ENCODE peak calls at places on chromosomes 16 and 17, in ten cellular contexts. Y is ovary, Q is tibial nerve, G is heart left ventricle, H is body of pancreas, E is suprapubic skin, S is IMR-90, T is breast epithelium, R is A549, V is sigmoid colon. K is an unnamed sample.

GRCh38 chr16:86484240-86484639 is 26.1 kb upstream of the FOXF1 start:
- DNase-seq in G (no peak), V (no peak), E (no peak), S (no peak), Q (no peak), Y (no peak), T (no peak), R (no peak), H (no peak), K (no peak)

GRCh38 chr17:40841246-40841645 is 18.8 kb upstream of the KRT10 start:
- DNase-seq in G (no peak), Q (no peak), R (no peak), S (no peak), H (no peak), E (no peak), Y (no peak), T (no peak), V (no peak), K (no peak)

GRCh38 chr17:4295686-4296085 is 31.9 kb upstream of the ANKFY1 start:
- DNase-seq in H (no peak), G (no peak), T (no peak), Q (no peak), V (no peak), Y (no peak), R (no peak), E (no peak), S (no peak), K (no peak)

GRCh38 chr17:42639484-42640474 is 19.3 kb upstream of the TUBG2 start:
- DNase-seq in V (no peak), Q (no peak), R (no peak), G (no peak), Y (no peak), T (no peak), S (no peak), E (no peak), H (no peak), K (no peak)

GRCh38 chr17:80168371-80168770 is 1.5 kb upstream of the CARD14 start:
- DNase-seq in E (no peak), G (no peak), R (no peak), H (no peak), S (no peak), Y (no peak), Q (no peak), V (no peak), T (no peak), K (no peak)

GRCh38 chr16:10206215-10206614 is 24.0 kb upstream of the GRIN2A start:
- DNase-seq in Q (no peak), E (no peak), H (no peak), S (no peak), V (no peak), Y (no peak), T (no peak), G (no peak), R (no peak), K (no peak)

GRCh38 chr17:27741361-27741861 is 58.9 kb downstream of the NOS2 start:
- DNase-seq in T (no peak), E (no peak), Y (no peak), S (peak; percentile 10), Q (no peak), G (no peak), H (no peak), R (no peak), V (no peak), K (no peak)

GRCh38 chr17:3590231-3590630 is 19.0 kb downstream of the TRPV1 start:
- DNase-seq in R (no peak), S (no peak), Y (no peak), G (no peak), T (no peak), H (no peak), Q (no peak), E (no peak), V (no peak), K (no peak)

GRCh38 chr17:36529121-36529520 is 5.5 kb downstream of the MYO19 start:
- DNase-seq in V (no peak), E (peak; percentile 6), R (no peak), Y (no peak), S (peak; percentile 75), G (no peak), Q (no peak), H (no peak), T (no peak), K (no peak)

GRCh38 chr17:67079481-67079880 is 35.1 kb downstream of the CACNG1 start:
- DNase-seq in Y (no peak), G (no peak), S (no peak), R (no peak), V (no peak), H (no peak), Q (no peak), T (no peak), E (no peak), K (no peak)

GRCh38 chr17:17367931-17368330 is 64.8 kb downstream of the NT5M start:
- DNase-seq in Y (no peak), R (no peak), E (no peak), H (no peak), G (peak; percentile 57), S (peak; percentile 26), T (no peak), Q (no peak), V (no peak), K (no peak)

GRCh38 chr16:51153275-51153991 is 2.4 kb upstream of the SALL1 start:
- DNase-seq in R (no peak), T (no peak), G (no peak), S (no peak), E (no peak), Q (no peak), H (no peak), V (no peak), Y (peak; percentile 46), K (no peak)

DNA sequence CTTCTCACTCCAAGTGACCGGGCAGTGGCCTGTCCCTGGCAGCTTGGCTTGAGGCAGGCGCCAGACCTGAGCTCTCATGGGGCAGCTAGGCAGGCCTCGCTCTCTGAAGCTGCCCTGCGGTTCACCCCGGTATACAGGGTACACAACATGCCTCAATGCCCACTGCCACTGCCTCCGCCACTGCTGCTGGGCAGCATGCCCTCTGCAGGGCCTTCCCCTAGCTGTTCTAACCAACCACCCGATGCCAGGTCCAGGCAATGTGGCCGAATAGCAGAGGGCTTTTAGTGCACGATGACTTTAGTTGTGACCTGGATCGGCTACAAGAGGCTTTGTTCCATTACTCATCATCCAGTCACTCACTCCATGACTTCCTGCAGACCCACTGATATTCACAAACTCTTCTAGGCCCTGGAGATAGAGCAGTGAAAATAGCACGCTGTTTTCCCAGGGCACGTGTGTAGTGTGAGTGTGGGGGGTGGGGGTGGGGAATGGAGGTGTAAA is 19.7 kb downstream of the CDC42EP4 start:
- DNase-seq in Q (no peak), V (peak; percentile 87), H (peak; percentile 60), Y (no peak), G (peak; percentile 92), S (peak; percentile 83), R (no peak), E (no peak), T (no peak), K (no peak)
- TF ChIP-seq POLR2A in Q (no peak), V (no peak), H (no peak), Y (no peak), G (no peak), S (peak; percentile 29), R (no peak), E (no peak), T (no peak), K (no peak)

GRCh38 chr16:23855010-23855409 is 19.2 kb downstream of the PRKCB start:
- DNase-seq in Q (no peak), Y (no peak), E (no peak), H (peak; percentile 48), T (no peak), S (no peak), R (no peak), G (no peak), V (no peak), K (no peak)
- H3K9me3 ChIP-seq in Q (no peaks in the 10 kb centered on the region), Y (no peaks in the 10 kb centered on the region), E (no peaks in the 10 kb centered on the region), H (no peaks in the 10 kb centered on the region), T (no peaks in the 10 kb centered on the region), S (no peaks in the 10 kb centered on the region), R (peaks cover 19% of the 10 kb centered on the region), G (no peaks in the 10 kb centered on the region), V (no peaks in the 10 kb centered on the region), K (no peaks in the 10 kb centered on the region)

DNA sequence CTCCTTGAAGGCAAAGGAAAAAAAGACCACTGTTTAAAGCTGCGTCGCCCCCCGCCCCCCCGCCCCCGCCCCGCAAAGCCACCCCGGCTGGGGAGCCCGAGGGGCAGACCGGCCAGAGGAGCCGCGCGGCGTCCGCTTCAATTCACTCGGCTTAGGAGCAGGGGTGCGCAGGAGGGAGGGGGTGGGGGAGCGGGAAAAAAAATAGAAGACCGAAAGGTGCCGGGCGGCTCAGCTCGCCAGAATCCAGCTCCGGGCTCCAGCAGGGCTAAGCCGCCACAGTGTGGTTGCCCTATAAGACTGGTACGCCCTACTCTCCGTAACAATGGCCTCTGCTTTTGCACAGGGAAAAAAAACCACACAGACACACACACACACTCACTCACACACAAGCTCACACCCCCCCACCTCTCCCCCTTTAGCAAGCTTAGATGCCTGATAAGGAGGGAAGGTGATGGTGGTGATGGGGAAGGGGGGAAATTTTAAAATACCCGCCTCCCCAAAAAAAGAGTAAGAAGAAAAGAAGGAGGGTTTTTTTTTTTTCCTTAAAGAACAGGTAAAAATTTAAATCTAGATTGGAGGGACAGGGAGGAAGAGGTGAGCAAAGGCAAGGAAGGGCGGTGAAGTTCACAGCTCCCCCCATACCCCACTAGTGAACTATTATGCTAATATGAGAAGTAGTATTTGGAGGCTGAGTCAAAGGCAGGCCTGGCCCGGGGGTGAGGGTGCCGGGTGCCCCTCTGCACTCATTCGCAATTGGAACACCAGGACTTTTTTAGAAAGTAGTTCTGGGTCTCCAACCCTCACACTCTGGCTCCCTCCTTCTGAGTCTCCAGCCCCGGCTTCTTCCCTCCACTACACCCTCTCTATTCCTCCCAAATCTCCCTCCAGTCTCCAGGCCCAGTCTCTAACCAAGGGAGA is 11.0 kb upstream of the HOXB2 start:
- DNase-seq in E (no peak), Q (no peak), S (peak; percentile 63), V (peak; percentile 63), Y (no peak), H (no peak), R (peak; percentile 83), T (no peak), G (no peak), K (peak; percentile 23)
- H3K27ac ChIP-seq in E (peak overlapping the region; percentile 85), Q (peak overlapping the region; percentile 80), S (peak overlapping the region; percentile 93), V (peak overlapping the region; percentile 94), Y (no peak overlapping the region), H (no peak overlapping the region), R (peak overlapping the region; percentile 97), T (peak overlapping the region; percentile 93), G (no peak overlapping the region), K (peak overlapping the region; percentile 73)

DNA sequence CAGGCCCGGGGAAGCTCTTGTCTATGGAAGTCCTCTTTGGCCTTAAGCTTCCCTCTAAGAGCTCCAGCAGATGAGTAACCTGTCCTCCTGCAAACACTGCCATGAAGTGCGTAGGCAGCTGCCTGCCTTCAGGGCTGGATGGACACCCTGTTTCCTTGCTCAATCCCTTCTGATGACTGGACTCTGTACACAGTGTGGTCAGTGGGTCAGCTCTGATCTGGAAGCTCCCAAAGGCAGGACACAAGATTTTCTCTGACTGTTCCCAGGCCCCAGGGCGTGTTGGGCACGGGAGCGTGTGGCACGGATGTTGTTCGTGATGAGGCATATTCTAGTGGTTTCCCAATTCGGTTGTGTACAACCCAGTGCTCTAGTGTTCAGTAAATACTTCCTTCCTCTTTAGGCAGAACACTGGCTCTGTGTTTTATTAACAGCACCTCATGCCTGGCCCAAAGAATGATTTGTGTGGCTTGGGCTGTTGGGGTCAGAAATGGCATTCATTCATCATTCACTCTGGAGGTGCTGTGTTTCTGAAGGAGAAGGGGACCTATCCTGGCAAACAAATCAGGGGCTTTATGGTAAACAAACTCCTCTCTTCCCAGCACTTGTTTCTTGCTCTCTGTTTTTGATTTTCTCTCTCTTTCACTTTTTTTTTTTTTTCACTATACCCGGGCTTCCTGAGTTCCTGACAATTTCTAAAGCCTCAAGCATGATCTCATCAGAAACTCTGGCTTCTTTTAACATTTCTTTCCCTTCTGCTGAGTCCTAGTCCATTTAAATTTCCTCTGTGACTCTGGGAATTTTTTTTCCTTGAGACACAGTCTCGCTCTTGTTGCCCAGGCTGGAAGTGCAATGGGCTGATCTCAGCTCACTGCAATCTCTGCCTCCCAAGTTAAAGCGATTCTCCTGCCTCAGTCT is 12.0 kb upstream of the RNF157 start:
- DNase-seq in V (peak; percentile 82), Y (no peak), R (no peak), G (peak; percentile 66), E (peak; percentile 87), T (peak; percentile 79), S (peak; percentile 99), H (peak; percentile 79), Q (no peak), K (no peak)
- TF ChIP-seq POLR2A in V (no peak), Y (no peak), R (no peak), G (no peak), E (no peak), T (no peak), S (no peak), H (no peak), Q (peak; percentile 7), K (no peak)